ENCODE peak calls at places on chromosomes 5 and 9, in five cellular contexts. One of them, this sample, is unnamed.

GRCh38 chr9:8604201-8604600 is 804.6 kb upstream of the DMAC1 start:
- DNase-seq in activated B cell treated with CpG ODN at 0.5 μM for 24 hours: no peak
- DNase-seq in WERI-Rb-1: no peak
- DNase-seq in fibroblast of the aortic adventitia: no peak
- DNase-seq in WTC11: no peak
- DNase-seq in this sample: no peak

GRCh38 chr5:89728750-89729149 is 680.8 kb downstream of the CETN3 start:
- DNase-seq in activated B cell treated with CpG ODN at 0.5 μM for 24 hours: no peak
- DNase-seq in fibroblast of the aortic adventitia: peak
- DNase-seq in WTC11: no peak
- DNase-seq in WERI-Rb-1: no peak
- DNase-seq in this sample: no peak

GRCh38 chr5:158639876-158640570 is 459.7 kb downstream of the EBF1 start:
- DNase-seq in activated B cell treated with CpG ODN at 0.5 μM for 24 hours: no peak
- DNase-seq in WERI-Rb-1: no peak
- DNase-seq in WTC11: no peak
- DNase-seq in fibroblast of the aortic adventitia: peak
- DNase-seq in this sample: no peak

GRCh38 chr5:138752341-138752950 is 779 bp upstream of the CTNNA1 start:
- DNase-seq in fibroblast of the aortic adventitia: peak
- DNase-seq in WERI-Rb-1: peak
- DNase-seq in activated B cell treated with CpG ODN at 0.5 μM for 24 hours: no peak
- DNase-seq in WTC11: peak
- DNase-seq in this sample: peak

GRCh38 chr9:4117835-4118610 is 181.8 kb downstream of the GLIS3 start:
- DNase-seq in fibroblast of the aortic adventitia: no peak
- DNase-seq in WTC11: peak
- DNase-seq in WERI-Rb-1: peak
- DNase-seq in activated B cell treated with CpG ODN at 0.5 μM for 24 hours: peak
- DNase-seq in this sample: no peak

GRCh38 chr9:81737871-81738507 is 48.6 kb upstream of the TLE1 start:
- DNase-seq in WERI-Rb-1: no peak
- DNase-seq in fibroblast of the aortic adventitia: peak
- DNase-seq in WTC11: no peak
- DNase-seq in activated B cell treated with CpG ODN at 0.5 μM for 24 hours: no peak
- DNase-seq in this sample: no peak

GRCh38 chr5:124461857-124462423 is 284.5 kb downstream of the ZNF608 start:
- DNase-seq in fibroblast of the aortic adventitia: no peak
- DNase-seq in WTC11: no peak
- DNase-seq in WERI-Rb-1: no peak
- DNase-seq in activated B cell treated with CpG ODN at 0.5 μM for 24 hours: no peak
- DNase-seq in this sample: no peak

GRCh38 chr9:127109212-127109711 is 13.2 kb downstream of the ANGPTL2 start:
- DNase-seq in fibroblast of the aortic adventitia: no peak
- DNase-seq in WTC11: no peak
- DNase-seq in activated B cell treated with CpG ODN at 0.5 μM for 24 hours: no peak
- DNase-seq in WERI-Rb-1: no peak
- DNase-seq in this sample: no peak

GRCh38 chr5:179168636-179169035 is 108.5 kb downstream of the ZNF354C start:
- DNase-seq in WTC11: no peak
- DNase-seq in fibroblast of the aortic adventitia: peak
- DNase-seq in activated B cell treated with CpG ODN at 0.5 μM for 24 hours: no peak
- DNase-seq in WERI-Rb-1: no peak
- DNase-seq in this sample: no peak

GRCh38 chr5:1831677-1832313 is 30.6 kb downstream of the NDUFS6 start:
- DNase-seq in fibroblast of the aortic adventitia: no peak
- DNase-seq in WERI-Rb-1: peak
- DNase-seq in WTC11: peak
- DNase-seq in activated B cell treated with CpG ODN at 0.5 μM for 24 hours: no peak
- DNase-seq in this sample: no peak

GRCh38 chr9:96173640-96174039 is 128.3 kb downstream of the HSD17B3 start:
- DNase-seq in WERI-Rb-1: no peak
- DNase-seq in activated B cell treated with CpG ODN at 0.5 μM for 24 hours: no peak
- DNase-seq in fibroblast of the aortic adventitia: no peak
- DNase-seq in WTC11: no peak
- DNase-seq in this sample: no peak

GRCh38 chr9:132181796-132182521 is 20.1 kb downstream of the NTNG2 start:
- DNase-seq in fibroblast of the aortic adventitia: peak
- DNase-seq in WTC11: no peak
- DNase-seq in WERI-Rb-1: peak
- DNase-seq in activated B cell treated with CpG ODN at 0.5 μM for 24 hours: no peak
- DNase-seq in this sample: peak

GRCh38 chr5:40307920-40308319 is 371.8 kb upstream of the PTGER4 start:
- DNase-seq in activated B cell treated with CpG ODN at 0.5 μM for 24 hours: no peak
- DNase-seq in fibroblast of the aortic adventitia: no peak
- DNase-seq in WTC11: no peak
- DNase-seq in WERI-Rb-1: no peak
- DNase-seq in this sample: no peak

GRCh38 chr5:153831976-153832375 is 206.7 kb downstream of the FAM114A2 start:
- DNase-seq in WERI-Rb-1: no peak
- DNase-seq in activated B cell treated with CpG ODN at 0.5 μM for 24 hours: no peak
- DNase-seq in WTC11: no peak
- DNase-seq in fibroblast of the aortic adventitia: peak
- DNase-seq in this sample: no peak

GRCh38 chr5:153824909-153825308 is 213.8 kb downstream of the FAM114A2 start:
- DNase-seq in WERI-Rb-1: peak
- DNase-seq in activated B cell treated with CpG ODN at 0.5 μM for 24 hours: no peak
- DNase-seq in WTC11: peak
- DNase-seq in fibroblast of the aortic adventitia: no peak
- DNase-seq in this sample: no peak

GRCh38 chr5:153827407-153827806 is 211.3 kb downstream of the FAM114A2 start:
- DNase-seq in WTC11: peak
- DNase-seq in activated B cell treated with CpG ODN at 0.5 μM for 24 hours: no peak
- DNase-seq in fibroblast of the aortic adventitia: peak
- DNase-seq in WERI-Rb-1: peak
- DNase-seq in this sample: no peak
- TF ChIP-seq CTCF in WTC11: no peak
- TF ChIP-seq CTCF in activated B cell treated with CpG ODN at 0.5 μM for 24 hours: no peak
- TF ChIP-seq CTCF in fibroblast of the aortic adventitia: peak
- TF ChIP-seq CTCF in WERI-Rb-1: peak
- TF ChIP-seq CTCF in this sample: no peak

DNA sequence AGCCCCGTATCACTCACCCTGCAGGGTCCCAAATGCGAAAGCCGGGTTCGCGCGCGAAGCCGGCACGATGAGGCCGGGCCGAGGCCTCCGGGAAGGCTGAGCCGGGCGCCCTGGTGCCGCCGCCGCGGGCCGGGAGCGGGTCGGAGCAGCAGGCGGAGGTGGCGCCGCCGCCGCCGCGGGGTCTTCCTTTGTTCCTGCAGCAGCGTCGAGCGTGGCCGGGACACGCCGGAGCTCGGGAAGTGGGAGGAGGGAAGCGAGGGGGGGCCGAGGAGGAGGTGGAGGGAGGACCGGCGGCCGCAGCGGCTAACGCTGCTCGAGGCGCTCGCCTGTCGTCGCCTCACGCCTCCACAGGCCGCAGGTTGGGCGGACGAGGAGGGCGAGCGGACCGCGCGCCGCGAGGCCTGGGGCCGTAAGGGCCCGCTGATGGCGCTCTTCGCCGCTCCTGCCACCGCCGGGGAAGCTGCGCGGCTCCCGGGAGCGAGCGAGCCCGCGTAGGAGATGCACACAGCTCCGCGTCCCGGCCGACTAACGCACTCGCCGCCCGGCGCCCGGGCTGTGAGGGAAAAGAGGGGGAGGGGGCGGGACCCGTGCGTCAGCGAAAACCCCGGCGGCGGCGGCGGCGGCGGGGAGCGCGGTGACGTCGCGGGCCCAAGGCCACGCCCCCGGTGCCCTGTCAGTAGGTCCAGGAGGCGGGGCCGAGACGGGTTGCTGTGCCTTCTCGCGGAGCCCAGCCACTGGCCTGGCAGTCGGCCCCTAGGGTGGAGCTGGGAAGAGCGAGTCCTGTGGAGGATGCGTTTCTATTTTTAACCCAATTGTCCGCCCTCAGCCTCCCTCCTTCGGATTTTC is at the start of gene ZFAND5:
- DNase-seq in activated B cell treated with CpG ODN at 0.5 μM for 24 hours: peak
- DNase-seq in WERI-Rb-1: peak
- DNase-seq in WTC11: peak
- DNase-seq in fibroblast of the aortic adventitia: peak
- DNase-seq in this sample: peak
- TF ChIP-seq CTCF in activated B cell treated with CpG ODN at 0.5 μM for 24 hours: no peak
- TF ChIP-seq CTCF in WERI-Rb-1: peak
- TF ChIP-seq CTCF in WTC11: no peak
- TF ChIP-seq CTCF in fibroblast of the aortic adventitia: no peak
- TF ChIP-seq CTCF in this sample: no peak

GRCh38 chr5:112529525-112529924 is 110.4 kb upstream of the EPB41L4A start:
- DNase-seq in activated B cell treated with CpG ODN at 0.5 μM for 24 hours: no peak
- DNase-seq in fibroblast of the aortic adventitia: peak
- DNase-seq in WTC11: no peak
- DNase-seq in WERI-Rb-1: no peak
- DNase-seq in this sample: no peak
- TF ChIP-seq CTCF in activated B cell treated with CpG ODN at 0.5 μM for 24 hours: no peak
- TF ChIP-seq CTCF in fibroblast of the aortic adventitia: no peak
- TF ChIP-seq CTCF in WTC11: peak
- TF ChIP-seq CTCF in WERI-Rb-1: peak
- TF ChIP-seq CTCF in this sample: peak

GRCh38 chr9:84405666-84406065 is 65.1 kb upstream of the SLC28A3 start:
- DNase-seq in activated B cell treated with CpG ODN at 0.5 μM for 24 hours: no peak
- DNase-seq in fibroblast of the aortic adventitia: no peak
- DNase-seq in WERI-Rb-1: no peak
- DNase-seq in WTC11: no peak
- DNase-seq in this sample: no peak

GRCh38 chr9:84402517-84402916 is 62.0 kb upstream of the SLC28A3 start:
- DNase-seq in fibroblast of the aortic adventitia: no peak
- DNase-seq in WTC11: no peak
- DNase-seq in activated B cell treated with CpG ODN at 0.5 μM for 24 hours: no peak
- DNase-seq in WERI-Rb-1: no peak
- DNase-seq in this sample: no peak

GRCh38 chr9:84408416-84408815 is 67.9 kb upstream of the SLC28A3 start:
- DNase-seq in WERI-Rb-1: no peak
- DNase-seq in fibroblast of the aortic adventitia: no peak
- DNase-seq in WTC11: no peak
- DNase-seq in activated B cell treated with CpG ODN at 0.5 μM for 24 hours: no peak
- DNase-seq in this sample: no peak

GRCh38 chr9:84403288-84403687 is 62.7 kb upstream of the SLC28A3 start:
- DNase-seq in WERI-Rb-1: no peak
- DNase-seq in activated B cell treated with CpG ODN at 0.5 μM for 24 hours: no peak
- DNase-seq in WTC11: no peak
- DNase-seq in fibroblast of the aortic adventitia: no peak
- DNase-seq in this sample: no peak

GRCh38 chr9:84404095-84404686 is 63.6 kb upstream of the SLC28A3 start:
- DNase-seq in WTC11: peak
- DNase-seq in activated B cell treated with CpG ODN at 0.5 μM for 24 hours: no peak
- DNase-seq in fibroblast of the aortic adventitia: no peak
- DNase-seq in WERI-Rb-1: peak
- DNase-seq in this sample: peak
- TF ChIP-seq CTCF in WTC11: peak
- TF ChIP-seq CTCF in activated B cell treated with CpG ODN at 0.5 μM for 24 hours: no peak
- TF ChIP-seq CTCF in fibroblast of the aortic adventitia: peak
- TF ChIP-seq CTCF in WERI-Rb-1: peak
- TF ChIP-seq CTCF in this sample: peak

This sample was measured in nephron progenitor cell.